ENCODE peak calls at places on chromosome 5, in four cellular contexts. C is HEK293T, A is HepG2, H is H1. F is an unnamed sample.

GRCh38 chr5:111394580-111394979 is 117.8 kb downstream of the STARD4 start:
- DNase-seq in H (no peak), A (no peak), C (no peak), F (no peak)

GRCh38 chr5:146165469-146165868 is 17.0 kb downstream of the LARS1 start:
- DNase-seq in C (no peak), A (no peak), H (no peak), F (no peak)

GRCh38 chr5:66415208-66415607 is 181.0 kb upstream of the MAST4 start:
- DNase-seq in H (no peak), A (no peak), C (no peak), F (no peak)

GRCh38 chr5:66864240-66864884 is 268.2 kb downstream of the MAST4 start:
- DNase-seq in H (no peak), C (no peak), A (peak), F (no peak)

GRCh38 chr5:122267195-122267594 is 44.8 kb upstream of the SNCAIP start:
- DNase-seq in H (no peak), A (no peak), C (no peak), F (no peak)

GRCh38 chr5:52134013-52134650 is 653.6 kb upstream of the ITGA1 start:
- DNase-seq in A (no peak), H (no peak), C (no peak), F (no peak)

GRCh38 chr5:124285071-124285470 is 461.4 kb downstream of the ZNF608 start:
- DNase-seq in H (no peak), A (no peak), C (no peak), F (no peak)

GRCh38 chr5:125059255-125060050 is 313.0 kb upstream of the ZNF608 start:
- DNase-seq in C (no peak), H (no peak), A (no peak), F (no peak)

GRCh38 chr5:45694255-45694834 is 1.8 kb downstream of the HCN1 start:
- DNase-seq in H (no peak), A (no peak), C (no peak), F (no peak)

GRCh38 chr5:134451618-134452505 is 40.2 kb upstream of the CDKN2AIPNL start:
- DNase-seq in C (no peak), H (no peak), A (no peak), F (no peak)

GRCh38 chr5:119322312-119322947 is 33.4 kb upstream of the TNFAIP8 start:
- DNase-seq in A (no peak), C (no peak), H (no peak), F (no peak)
- TF ChIP-seq SUZ12 in A (no peak), C (no peak), H (no peak), F (no peak)

GRCh38 chr5:171444582-171444981 is 25.1 kb downstream of the FGF18 start:
- DNase-seq in H (no peak), A (no peak), C (no peak), F (no peak)
- TF ChIP-seq SUZ12 in H (no peak), A (no peak), C (no peak), F (no peak)

GRCh38 chr5:147963948-147964693 is 57.8 kb upstream of the C5orf46 start:
- DNase-seq in H (no peak), A (no peak), C (no peak), F (no peak)
- TF ChIP-seq SUZ12 in H (no peak), A (no peak), C (no peak), F (no peak)

DNA sequence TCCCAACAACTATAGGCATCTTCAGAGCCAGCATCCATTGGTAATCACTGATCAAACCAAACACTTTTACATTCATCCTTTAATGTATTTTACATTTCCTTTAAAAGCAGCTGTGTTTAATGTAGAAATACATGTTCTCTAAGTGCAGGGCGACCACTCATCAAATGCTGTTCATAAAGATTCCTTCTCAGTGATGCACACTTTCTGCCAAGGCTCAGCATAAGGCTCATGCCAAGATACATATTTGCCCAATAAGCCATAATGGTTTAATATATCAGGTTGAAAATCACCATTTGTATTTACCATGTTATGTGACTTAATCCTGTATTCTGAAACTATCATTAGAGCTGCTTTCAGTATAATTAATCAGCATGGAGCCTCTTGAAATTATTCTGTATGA is 267.6 kb downstream of the EBF1 start:
- DNase-seq in A (no peak), C (no peak), H (no peak), F (no peak)
- TF ChIP-seq SUZ12 in A (no peak), C (no peak), H (no peak), F (no peak)

DNA sequence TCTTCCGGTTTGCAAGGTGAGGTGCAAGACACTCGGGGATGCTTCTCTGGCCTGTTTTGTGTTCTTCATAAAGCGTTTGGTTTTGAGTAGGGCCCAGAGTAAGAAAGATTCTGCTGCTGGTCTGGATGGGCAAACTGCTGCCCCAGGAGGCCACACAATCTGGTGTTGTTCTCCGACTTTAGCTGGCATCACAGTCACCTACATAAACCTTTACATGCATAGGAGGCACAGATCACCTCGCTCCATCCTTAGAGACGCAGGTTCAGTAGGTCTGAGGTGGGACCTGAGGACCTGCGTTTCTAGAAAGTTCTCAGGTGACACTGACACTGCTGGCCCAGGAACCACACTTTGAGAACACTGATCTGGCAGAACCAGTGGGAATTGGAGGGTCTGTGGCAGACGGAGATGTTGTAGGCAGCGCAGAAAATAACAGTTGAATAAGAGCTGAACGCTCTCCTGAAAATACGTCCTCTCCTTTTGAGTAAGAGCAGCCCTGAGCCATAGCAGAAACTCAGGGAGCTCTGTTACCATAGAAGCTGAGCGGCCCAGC is 3.9 kb upstream of the SLC6A3 start:
- DNase-seq in A (no peak), H (peak), C (no peak), F (no peak)
- TF ChIP-seq SUZ12 in A (no peak), H (no peak), C (no peak), F (no peak)

F was measured in NT2/D1.